ENCODE peak calls at places on chromosomes 3 and 15, in nine cellular contexts. X is upper lobe of right lung, D is breast epithelium, W is uterus, Y is right lobe of liver, Z is cardiac muscle cell, E is ovary, H is endothelial cell of umbilical vein, A is HepG2. I is an unnamed sample. For H3K4me1, the result is how much of the 10 kb centered on the place peaks cover.

GRCh38 chr15:77538011-77538410 is 94.7 kb downstream of the LINGO1 start:
- DNase-seq in E (no peak), Y (no peak), H (no peak), W (no peak), X (peak), D (no peak), Z (no peak), A (no peak), I (no peak)

GRCh38 chr15:31083394-31083790 is 18.1 kb downstream of the TRPM1 start:
- DNase-seq in Y (no peak), H (no peak), D (no peak), A (peak), E (no peak), X (no peak), Z (no peak), W (no peak), I (peak)

GRCh38 chr3:49388416-49388815 is 23.4 kb downstream of the RHOA start:
- DNase-seq in D (no peak), E (no peak), A (no peak), X (no peak), W (no peak), H (no peak), Y (no peak), Z (no peak), I (no peak)

GRCh38 chr15:40911139-40911538 is 16.9 kb downstream of the VPS18 start:
- DNase-seq in H (no peak), D (no peak), W (no peak), E (no peak), Y (no peak), A (no peak), X (no peak), Z (no peak), I (no peak)

GRCh38 chr15:57224664-57225063 is 151.6 kb upstream of the CGNL1 start:
- DNase-seq in H (no peak), D (no peak), Z (peak), E (no peak), Y (no peak), W (no peak), A (no peak), X (no peak), I (no peak)

GRCh38 chr3:127964816-127965215 is 49.8 kb downstream of the KBTBD12 start:
- DNase-seq in X (no peak), Y (no peak), H (no peak), A (no peak), Z (peak), D (no peak), W (no peak), E (no peak), I (no peak)

GRCh38 chr3:50550079-50550736 is 17.3 kb downstream of the C3orf18 start:
- DNase-seq in A (peak), Y (no peak), Z (peak), D (peak), H (peak), X (peak), E (peak), W (peak), I (peak)

GRCh38 chr15:78316211-78317077 is 17.0 kb upstream of the SKIC8 start:
- DNase-seq in X (no peak), W (no peak), A (no peak), Z (no peak), Y (no peak), D (no peak), E (no peak), H (no peak), I (no peak)

GRCh38 chr3:26652157-26652556 is 29.6 kb downstream of the LRRC3B start:
- DNase-seq in A (no peak), X (no peak), D (no peak), Z (no peak), W (no peak), H (no peak), Y (no peak), E (peak), I (no peak)

GRCh38 chr3:45480871-45481270 is 92.5 kb downstream of the LARS2 start:
- DNase-seq in A (no peak), Y (no peak), E (no peak), X (no peak), D (no peak), Z (no peak), H (no peak), W (no peak), I (no peak)

GRCh38 chr3:142597898-142598297 is 1.7 kb downstream of the PLS1 start:
- DNase-seq in Z (no peak), H (no peak), W (no peak), Y (no peak), E (no peak), X (no peak), D (no peak), A (no peak), I (no peak)

GRCh38 chr3:117989982-117990381 is 1044.7 kb downstream of the IGSF11 start:
- DNase-seq in A (no peak), Z (no peak), W (no peak), Y (no peak), H (no peak), D (no peak), X (no peak), E (no peak), I (no peak)

GRCh38 chr3:156816091-156816793 is 9.9 kb upstream of the LEKR1 start:
- DNase-seq in Z (peak), E (peak), H (peak), W (peak), A (no peak), Y (peak), D (no peak), X (peak), I (peak)

GRCh38 chr3:136547293-136547692 is 204.9 kb downstream of the STAG1 start:
- DNase-seq in A (no peak), Y (no peak), D (no peak), E (no peak), W (no peak), Z (no peak), H (peak), X (no peak), I (no peak)

GRCh38 chr3:188006726-188007393 is 147.1 kb upstream of the LPP start:
- DNase-seq in X (no peak), Z (peak), Y (peak), H (peak), E (no peak), A (no peak), D (no peak), W (no peak), I (no peak)

GRCh38 chr15:57727031-57727430 is 20.5 kb downstream of the POLR2M start:
- DNase-seq in W (no peak), X (no peak), A (no peak), Z (no peak), D (no peak), H (peak), Y (no peak), E (no peak), I (no peak)

GRCh38 chr3:13584901-13585300 is 36.0 kb downstream of the FBLN2 start:
- DNase-seq in W (no peak), Y (no peak), Z (no peak), H (no peak), X (no peak), D (no peak), A (no peak), E (no peak), I (no peak)

GRCh38 chr3:140203510-140203909 is 268.5 kb downstream of the CLSTN2 start:
- DNase-seq in D (no peak), E (no peak), Z (no peak), W (no peak), Y (no peak), A (no peak), X (no peak), H (no peak), I (no peak)

GRCh38 chr3:66483006-66483928 is 17.6 kb downstream of the LRIG1 start:
- DNase-seq in D (no peak), H (peak), X (no peak), Z (peak), W (peak), A (no peak), E (peak), Y (peak), I (no peak)

GRCh38 chr3:4979401-4980228 is at the start of gene BHLHE40:
- DNase-seq in A (no peak), Z (peak), H (peak), W (no peak), D (peak), E (peak), Y (no peak), X (no peak), I (peak)

GRCh38 chr3:30421261-30421660 is 185.1 kb upstream of the TGFBR2 start:
- DNase-seq in E (no peak), D (no peak), A (no peak), H (no peak), X (no peak), W (no peak), Z (peak), Y (no peak), I (no peak)

GRCh38 chr15:60077581-60078359 is 73.7 kb downstream of the FOXB1 start:
- DNase-seq in W (no peak), H (no peak), D (no peak), A (no peak), Y (no peak), E (no peak), Z (no peak), X (no peak), I (no peak)

GRCh38 chr3:18558526-18558925 is 133.4 kb upstream of the SATB1 start:
- DNase-seq in Y (no peak), D (no peak), Z (no peak), E (no peak), W (no peak), A (no peak), X (no peak), H (no peak), I (no peak)

GRCh38 chr3:25820372-25820771 is 30.5 kb downstream of the OXSM start:
- DNase-seq in A (no peak), Y (no peak), Z (peak), H (peak), E (no peak), D (no peak), W (no peak), X (no peak), I (no peak)

GRCh38 chr15:57201578-57201977 is 174.7 kb upstream of the CGNL1 start:
- DNase-seq in A (no peak), E (no peak), W (no peak), Y (no peak), H (no peak), X (no peak), Z (no peak), D (no peak), I (no peak)

GRCh38 chr3:148757238-148757930 is 59.7 kb downstream of the AGTR1 start:
- DNase-seq in A (no peak), E (no peak), D (no peak), X (no peak), H (no peak), Z (peak), W (no peak), Y (no peak), I (no peak)

GRCh38 chr15:78460737-78461136 is 22.7 kb downstream of the IREB2 start:
- DNase-seq in X (no peak), Y (no peak), Z (no peak), H (no peak), A (no peak), W (no peak), D (no peak), E (no peak), I (no peak)

GRCh38 chr3:130897316-130897715 is 3.4 kb downstream of the ATP2C1 start:
- DNase-seq in H (no peak), X (no peak), W (no peak), E (no peak), Y (no peak), A (no peak), Z (no peak), D (no peak), I (no peak)

GRCh38 chr3:119716998-119717397 is 14.2 kb downstream of the CFAP91 start:
- DNase-seq in D (no peak), Y (peak), X (no peak), W (no peak), A (peak), E (no peak), H (no peak), Z (no peak), I (no peak)

GRCh38 chr15:86362556-86362955 is 282.9 kb downstream of the AGBL1 start:
- DNase-seq in Y (no peak), X (no peak), A (no peak), H (no peak), Z (no peak), W (no peak), D (no peak), E (no peak), I (no peak)

GRCh38 chr15:28182731-28183130 is 83.6 kb upstream of the OCA2 start:
- DNase-seq in X (no peak), H (no peak), Y (no peak), A (no peak), W (no peak), Z (no peak), D (no peak), E (no peak), I (no peak)

GRCh38 chr15:42134617-42135243 is 21.7 kb downstream of the PLA2G4F start:
- DNase-seq in A (peak), E (no peak), Y (no peak), W (no peak), H (no peak), D (no peak), X (no peak), Z (no peak), I (no peak)

GRCh38 chr3:104461431-104461830 is 905.3 kb upstream of the ALCAM start:
- DNase-seq in D (no peak), E (no peak), Y (no peak), W (no peak), H (no peak), Z (no peak), X (no peak), A (no peak), I (no peak)

GRCh38 chr15:91306155-91306554 is 206.1 kb downstream of the SV2B start:
- DNase-seq in A (no peak), W (no peak), D (no peak), Y (no peak), Z (no peak), X (no peak), E (no peak), H (no peak), I (no peak)

GRCh38 chr15:73900129-73900712 is 26.0 kb upstream of the LOXL1 start:
- DNase-seq in Z (no peak), H (no peak), A (no peak), E (no peak), W (no peak), Y (no peak), D (no peak), X (no peak), I (no peak)

GRCh38 chr15:90869601-90870353 is 1.4 kb downstream of the FURIN start:
- DNase-seq in H (peak), A (no peak), X (peak), Z (peak), Y (peak), W (peak), E (peak), D (no peak), I (peak)

GRCh38 chr3:37595784-37596180 is 265.9 kb upstream of the CTDSPL start:
- DNase-seq in W (no peak), D (no peak), Z (no peak), A (no peak), H (no peak), Y (no peak), X (no peak), E (no peak), I (no peak)
- H3K4me1 ChIP-seq in W (under half), D (under half), Z (under half), A (under half), H (under half), Y (under half), X (under half), E (under half), I (under half)

GRCh38 chr15:52161406-52161966 is 29.7 kb downstream of the GNB5 start:
- DNase-seq in Y (no peak), X (no peak), E (no peak), Z (no peak), H (no peak), D (no peak), A (no peak), W (no peak), I (no peak)

GRCh38 chr15:52162260-52162659 is 28.9 kb downstream of the GNB5 start:
- DNase-seq in Z (no peak), X (no peak), A (no peak), Y (no peak), H (no peak), W (no peak), D (no peak), E (no peak), I (no peak)

GRCh38 chr15:52162876-52163275 is 28.3 kb downstream of the GNB5 start:
- DNase-seq in W (no peak), A (no peak), D (no peak), Z (no peak), E (no peak), Y (no peak), X (no peak), H (no peak), I (no peak)

GRCh38 chr15:52164631-52165265 is 26.4 kb downstream of the GNB5 start:
- DNase-seq in A (no peak), D (no peak), E (no peak), Z (peak), X (no peak), H (no peak), Y (no peak), W (no peak), I (no peak)

GRCh38 chr15:52163321-52164190 is 27.6 kb downstream of the GNB5 start:
- DNase-seq in Y (no peak), X (no peak), H (no peak), W (no peak), A (no peak), E (no peak), Z (no peak), D (no peak), I (no peak)
- TF ChIP-seq CTCF in Y (no peak), X (peak), H (peak), W (no peak), A (peak), E (no peak), Z (peak), D (no peak), I (no peak)

DNA sequence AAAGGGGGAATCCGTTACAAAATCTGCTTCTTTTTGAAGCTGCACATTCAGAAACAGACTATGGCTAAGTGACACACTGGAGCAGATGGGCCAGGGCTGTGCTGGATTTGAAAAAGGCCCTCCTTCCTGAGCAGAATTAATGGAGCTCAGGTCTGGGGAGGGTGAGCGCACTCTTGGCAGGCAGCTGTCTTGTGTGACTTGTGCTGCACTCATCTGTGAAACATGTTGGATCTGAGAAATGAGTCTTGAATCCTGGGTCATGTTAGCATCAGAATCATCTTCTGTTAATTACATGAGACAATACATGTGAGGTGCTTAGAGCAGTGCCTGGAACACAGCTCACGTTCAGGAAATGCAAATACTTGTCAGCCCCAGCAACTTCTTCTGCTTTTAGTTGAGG is 219.6 kb downstream of the THSD4 start:
- DNase-seq in X (no peak), Y (no peak), W (no peak), E (no peak), D (no peak), Z (no peak), A (no peak), H (no peak), I (no peak)
- H3K27ac ChIP-seq in X (no peak), Y (no peak), W (peak), E (no peak), D (peak), Z (no peak), A (no peak), H (no peak), I (no peak)

GRCh38 chr3:134363381-134363755 is 10.9 kb downstream of the AMOTL2 start:
- DNase-seq in Z (no peak), X (no peak), W (no peak), Y (no peak), E (no peak), D (no peak), A (no peak), H (peak), I (no peak)
- H3K4me1 ChIP-seq in Z (under half), X (half or more), W (half or more), Y (under half), E (under half), D (under half), A (under half), H (half or more), I (half or more)

GRCh38 chr3:16546186-16547004 is 32.9 kb upstream of the RFTN1 start:
- DNase-seq in W (no peak), Z (no peak), Y (peak), A (no peak), E (no peak), D (no peak), X (no peak), H (peak), I (no peak)

GRCh38 chr3:16547555-16547954 is 34.1 kb upstream of the RFTN1 start:
- DNase-seq in H (no peak), Y (no peak), D (no peak), W (no peak), Z (no peak), A (no peak), X (no peak), E (no peak), I (no peak)

GRCh38 chr3:16547958-16548357 is 34.5 kb upstream of the RFTN1 start:
- DNase-seq in W (no peak), X (no peak), Z (no peak), Y (no peak), H (no peak), A (no peak), D (no peak), E (no peak), I (no peak)

GRCh38 chr3:16545413-16546185 is 32.1 kb upstream of the RFTN1 start:
- DNase-seq in Z (no peak), Y (no peak), H (no peak), A (no peak), E (no peak), W (no peak), X (no peak), D (no peak), I (no peak)

DNA sequence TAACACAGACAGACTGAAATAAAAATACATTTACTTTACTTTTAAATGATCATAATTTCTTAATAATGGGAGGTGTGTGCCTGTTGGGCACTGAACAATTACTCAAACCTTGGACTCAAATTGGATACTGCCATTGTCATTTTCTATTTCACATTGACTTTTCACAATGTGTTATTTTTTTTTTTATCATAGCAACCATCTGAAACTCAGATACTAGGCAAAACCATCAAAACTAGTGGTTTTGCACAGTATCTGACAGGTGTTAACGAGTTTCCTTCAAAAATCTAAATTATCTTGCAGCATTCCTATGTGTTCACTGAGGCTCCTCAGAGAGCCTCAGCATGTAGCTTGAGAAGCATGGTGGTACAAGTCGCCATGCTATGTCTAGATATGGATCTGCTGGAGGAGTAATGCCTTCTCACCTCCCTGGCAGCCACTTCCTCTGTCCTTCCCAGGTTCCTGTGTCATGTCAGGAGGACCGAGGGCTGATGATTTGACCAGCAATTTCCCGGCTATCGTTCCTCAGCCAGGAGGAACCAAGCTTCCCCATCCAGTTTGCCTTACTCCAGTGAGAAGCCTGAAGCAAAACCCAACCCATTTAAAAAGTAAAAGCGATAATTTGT is 29.9 kb upstream of the RFTN1 start:
- DNase-seq in W (no peak), E (no peak), D (no peak), H (no peak), A (no peak), Z (no peak), Y (no peak), X (no peak), I (no peak)
- TF ChIP-seq CTCF in W (no peak), E (no peak), D (no peak), H (no peak), A (no peak), Z (no peak), Y (no peak), X (no peak), I (no peak)

DNA sequence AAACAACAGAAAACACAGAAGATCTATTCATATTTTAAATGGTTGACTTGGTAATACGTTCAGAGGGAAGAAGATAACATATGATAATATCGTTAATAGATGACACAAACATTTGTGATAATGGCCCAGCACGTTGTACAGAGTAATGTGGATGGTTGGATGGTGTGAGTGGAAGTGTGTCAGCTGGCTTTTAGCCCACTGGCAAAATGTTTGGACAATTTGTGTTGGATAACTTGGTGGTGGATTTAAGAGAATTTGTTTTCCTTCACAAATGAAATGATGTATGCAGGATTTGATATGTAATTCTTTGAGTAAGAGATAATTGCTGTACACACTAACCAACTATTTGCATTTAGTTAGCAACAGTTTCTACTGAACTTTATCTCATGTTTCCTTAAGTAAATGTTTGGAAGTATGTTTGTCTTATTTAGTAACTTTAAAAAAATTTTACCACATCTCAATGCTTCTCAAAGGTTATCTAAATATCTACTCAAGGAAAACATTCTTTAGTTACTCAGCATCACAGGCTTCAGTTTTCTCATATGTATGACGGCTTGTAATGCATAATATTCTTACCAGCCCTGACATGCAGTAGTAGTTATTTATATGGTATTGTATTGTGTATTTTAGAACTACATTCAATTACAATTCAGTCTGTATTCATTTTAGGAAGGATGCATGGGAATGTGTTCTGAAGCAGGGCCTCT is 328.5 kb upstream of the GOLIM4 start:
- DNase-seq in W (no peak), E (no peak), Y (no peak), A (no peak), H (no peak), D (no peak), Z (no peak), X (no peak), I (no peak)
- H3K27ac ChIP-seq in W (no peak), E (no peak), Y (no peak), A (no peak), H (no peak), D (no peak), Z (no peak), X (no peak), I (no peak)

GRCh38 chr15:70281261-70281810 is 183.6 kb upstream of the TLE3 start:
- DNase-seq in X (peak), E (peak), H (no peak), Y (no peak), A (no peak), W (no peak), Z (no peak), D (no peak), I (no peak)
- H3K4me1 ChIP-seq in X (under half), E (under half), H (under half), Y (under half), A (under half), W (under half), Z (under half), D (under half), I (under half)

I was measured in lower lobe of right lung.